ENCODE peak calls at places on chromosome 15, in five cellular contexts. M is body of pancreas, W is dorsolateral prefrontal cortex, S is pancreas, U is transverse colon. H is an unnamed sample.

GRCh38 chr15:72285927-72286516 is 13.7 kb upstream of the PARP6 start:
- DNase-seq in M (peak), W (no peak), S (peak), U (peak), H (peak)

GRCh38 chr15:61118885-61119284 is 110.2 kb downstream of the RORA start:
- DNase-seq in M (no peak), W (no peak), S (no peak), U (no peak), H (no peak)

GRCh38 chr15:99692825-99693224 is 40.4 kb downstream of the LYSMD4 start:
- DNase-seq in M (peak), W (no peak), S (no peak), U (no peak), H (no peak)

GRCh38 chr15:78035319-78035718 is 42.2 kb downstream of the TBC1D2B start:
- DNase-seq in M (peak), W (no peak), S (no peak), U (no peak), H (no peak)

GRCh38 chr15:57619746-57620145 is 28.0 kb downstream of the MYZAP start:
- DNase-seq in M (no peak), W (no peak), S (no peak), U (peak), H (no peak)

GRCh38 chr15:55282284-55282833 is 7.3 kb downstream of the RAB27A start:
- DNase-seq in M (peak), W (no peak), S (no peak), U (no peak), H (no peak)

GRCh38 chr15:99961011-99961441 is 227.8 kb upstream of the LYSMD4 start:
- DNase-seq in M (peak), W (no peak), S (no peak), U (no peak), H (no peak)

GRCh38 chr15:100890059-100890720 is 10.6 kb downstream of the ALDH1A3 start:
- DNase-seq in M (no peak), W (no peak), S (no peak), U (no peak), H (no peak)

GRCh38 chr15:69400850-69401249 is 13.3 kb upstream of the KIF23 start:
- DNase-seq in M (no peak), W (no peak), S (no peak), U (no peak), H (no peak)

GRCh38 chr15:71443538-71443937 is 328.3 kb downstream of the THSD4 start:
- DNase-seq in M (peak), W (peak), S (no peak), U (peak), H (no peak)

GRCh38 chr15:41104234-41104633 is 11.8 kb downstream of the INO80 start:
- DNase-seq in M (no peak), W (no peak), S (no peak), U (no peak), H (no peak)

GRCh38 chr15:83504365-83504764 is 57.2 kb downstream of the SH3GL3 start:
- DNase-seq in M (no peak), W (no peak), S (no peak), U (no peak), H (no peak)

GRCh38 chr15:72285402-72285801 is 13.0 kb upstream of the PARP6 start:
- DNase-seq in M (no peak), W (no peak), S (no peak), U (no peak), H (no peak)

GRCh38 chr15:100349696-100350433 is 8.1 kb upstream of the ADAMTS17 start:
- DNase-seq in M (peak), W (peak), S (peak), U (peak), H (peak)

GRCh38 chr15:96345560-96346389 is 15.3 kb downstream of the NR2F2 start:
- DNase-seq in M (peak), W (peak), S (peak), U (no peak), H (no peak)

GRCh38 chr15:38961886-38962285 is 397.3 kb upstream of the RASGRP1 start:
- DNase-seq in M (no peak), W (no peak), S (no peak), U (no peak), H (no peak)

GRCh38 chr15:79736435-79737000 is 160.3 kb downstream of the MTHFS start:
- DNase-seq in M (no peak), W (no peak), S (no peak), U (no peak), H (no peak)

GRCh38 chr15:80739919-80740318 is 39.3 kb upstream of the CEMIP start:
- DNase-seq in M (no peak), W (no peak), S (no peak), U (no peak), H (no peak)

GRCh38 chr15:77595231-77595630 is 37.5 kb downstream of the LINGO1 start:
- DNase-seq in M (no peak), W (no peak), S (no peak), U (no peak), H (no peak)

GRCh38 chr15:45473068-45473467 is 49.5 kb downstream of the SLC30A4 start:
- DNase-seq in M (no peak), W (no peak), S (no peak), U (no peak), H (no peak)

GRCh38 chr15:52709172-52709979 is 30.2 kb upstream of the ATOSA start:
- DNase-seq in M (peak), W (no peak), S (peak), U (peak), H (no peak)

GRCh38 chr15:70226337-70226980 is 128.7 kb upstream of the TLE3 start:
- DNase-seq in M (no peak), W (no peak), S (no peak), U (no peak), H (no peak)

GRCh38 chr15:64426845-64427465 is 33.4 kb upstream of the ZNF609 start:
- DNase-seq in M (no peak), W (no peak), S (no peak), U (no peak), H (no peak)

GRCh38 chr15:54150255-54150654 is 172.0 kb downstream of the UNC13C start:
- DNase-seq in M (no peak), W (no peak), S (no peak), U (no peak), H (no peak)

GRCh38 chr15:80823120-80823519 is 44.0 kb downstream of the CEMIP start:
- DNase-seq in M (no peak), W (no peak), S (no peak), U (no peak), H (no peak)

GRCh38 chr15:55914446-55914845 is 79.0 kb downstream of the NEDD4 start:
- DNase-seq in M (no peak), W (no peak), S (no peak), U (no peak), H (no peak)

GRCh38 chr15:37083610-37084009 is 16.7 kb downstream of the MEIS2 start:
- DNase-seq in M (no peak), W (no peak), S (no peak), U (no peak), H (no peak)

GRCh38 chr15:63509933-63510547 is 5.6 kb downstream of the USP3 start:
- DNase-seq in M (no peak), W (no peak), S (no peak), U (no peak), H (no peak)

GRCh38 chr15:95857758-95858157 is 472.7 kb upstream of the NR2F2 start:
- DNase-seq in M (no peak), W (no peak), S (no peak), U (no peak), H (no peak)

GRCh38 chr15:68488290-68488689 is 56.3 kb upstream of the ITGA11 start:
- DNase-seq in M (no peak), W (no peak), S (no peak), U (no peak), H (no peak)

DNA sequence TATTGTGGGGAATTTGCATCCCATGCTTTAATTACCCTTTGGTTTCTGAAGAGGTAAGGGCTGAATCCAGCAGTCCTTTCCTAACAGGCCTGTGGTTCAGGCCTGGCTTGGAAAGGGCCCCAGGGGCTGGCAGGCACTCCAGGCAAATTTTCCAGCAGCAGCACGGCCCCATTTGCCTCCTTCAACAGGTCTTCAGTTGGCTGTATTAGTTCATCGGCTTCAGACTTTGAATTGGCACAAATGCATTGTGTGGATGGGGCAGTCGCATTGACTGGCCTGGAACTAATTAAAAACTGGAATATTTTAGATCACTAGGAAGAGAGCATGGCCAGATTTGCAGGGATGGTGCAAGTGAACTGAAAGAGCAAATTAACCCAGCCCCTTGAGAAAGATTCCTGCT is 207.8 kb upstream of the MCTP2 start:
- DNase-seq in M (no peak), W (no peak), S (no peak), U (no peak), H (no peak)
- H3K4me3 ChIP-seq in M (no peak), W (no peak), S (no peak), U (no peak), H (no peak)

GRCh38 chr15:92076536-92076935 is 223.0 kb downstream of the SLCO3A1 start:
- DNase-seq in M (no peak), W (no peak), S (no peak), U (no peak), H (no peak)
- TF ChIP-seq CTCF in M (no peak), W (no peak), S (no peak), U (no peak), H (no peak)

GRCh38 chr15:51621917-51622268 is 678 bp downstream of the DMXL2 start:
- DNase-seq in M (peak), W (peak), S (peak), U (peak), H (no peak)

GRCh38 chr15:51621155-51621554 is 1.4 kb downstream of the DMXL2 start:
- DNase-seq in M (no peak), W (no peak), S (no peak), U (no peak), H (no peak)

GRCh38 chr15:51623386-51623938 is 891 bp upstream of the DMXL2 start:
- DNase-seq in M (no peak), W (no peak), S (no peak), U (peak), H (no peak)

GRCh38 chr15:51624022-51624421 is 1.5 kb upstream of the DMXL2 start:
- DNase-seq in M (no peak), W (no peak), S (no peak), U (no peak), H (no peak)

GRCh38 chr15:51622269-51623180 is at the start of gene DMXL2:
- DNase-seq in M (peak), W (peak), S (peak), U (peak), H (peak)
- H3K4me3 ChIP-seq in M (peak), W (peak), S (peak), U (peak), H (peak)

DNA sequence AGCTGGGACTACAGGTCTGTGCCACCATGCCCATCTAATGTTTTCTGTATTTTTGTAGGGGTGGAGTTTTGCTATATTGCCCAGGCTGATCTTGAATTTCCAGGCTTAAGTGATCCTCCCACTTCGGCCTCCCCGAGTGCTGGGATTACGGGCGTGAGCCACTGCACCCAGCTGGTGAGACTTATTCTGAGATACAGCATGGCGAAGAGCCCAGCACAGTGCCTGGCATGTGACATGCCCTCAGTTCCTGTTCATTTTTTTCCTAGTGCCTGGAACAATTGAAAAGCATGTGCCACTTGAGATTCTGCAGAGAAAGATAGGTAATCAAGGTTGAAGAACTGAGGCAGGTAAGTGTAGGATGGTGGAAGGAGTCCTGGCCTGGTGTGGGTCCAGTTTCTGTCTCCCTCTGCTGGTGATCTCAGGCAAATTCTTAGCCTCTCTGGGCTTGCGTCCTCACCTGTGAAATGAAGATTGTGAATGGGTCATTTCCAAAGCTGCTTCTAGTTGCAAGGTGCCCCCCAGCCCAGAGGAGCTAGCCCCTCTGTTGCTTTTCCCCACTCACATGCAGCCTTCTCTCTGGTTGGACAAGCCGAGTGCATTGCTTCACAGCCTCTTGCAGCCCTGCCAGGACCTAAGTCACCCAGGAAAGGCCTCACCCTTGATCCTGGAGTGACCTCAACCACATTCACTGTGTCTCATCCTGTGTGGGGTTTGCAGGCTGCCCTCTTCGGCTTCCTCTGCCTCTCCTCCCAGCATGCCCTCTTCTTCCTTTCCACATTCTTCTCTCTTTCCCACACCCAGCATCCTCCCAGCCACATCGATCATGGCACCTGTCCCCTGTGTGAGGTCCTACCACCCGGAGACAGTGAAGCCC is 4.3 kb upstream of the RHCG start:
- DNase-seq in M (no peak), W (no peak), S (no peak), U (no peak), H (no peak)
- TF ChIP-seq CTCF in M (no peak), W (no peak), S (no peak), U (no peak), H (no peak)

DNA sequence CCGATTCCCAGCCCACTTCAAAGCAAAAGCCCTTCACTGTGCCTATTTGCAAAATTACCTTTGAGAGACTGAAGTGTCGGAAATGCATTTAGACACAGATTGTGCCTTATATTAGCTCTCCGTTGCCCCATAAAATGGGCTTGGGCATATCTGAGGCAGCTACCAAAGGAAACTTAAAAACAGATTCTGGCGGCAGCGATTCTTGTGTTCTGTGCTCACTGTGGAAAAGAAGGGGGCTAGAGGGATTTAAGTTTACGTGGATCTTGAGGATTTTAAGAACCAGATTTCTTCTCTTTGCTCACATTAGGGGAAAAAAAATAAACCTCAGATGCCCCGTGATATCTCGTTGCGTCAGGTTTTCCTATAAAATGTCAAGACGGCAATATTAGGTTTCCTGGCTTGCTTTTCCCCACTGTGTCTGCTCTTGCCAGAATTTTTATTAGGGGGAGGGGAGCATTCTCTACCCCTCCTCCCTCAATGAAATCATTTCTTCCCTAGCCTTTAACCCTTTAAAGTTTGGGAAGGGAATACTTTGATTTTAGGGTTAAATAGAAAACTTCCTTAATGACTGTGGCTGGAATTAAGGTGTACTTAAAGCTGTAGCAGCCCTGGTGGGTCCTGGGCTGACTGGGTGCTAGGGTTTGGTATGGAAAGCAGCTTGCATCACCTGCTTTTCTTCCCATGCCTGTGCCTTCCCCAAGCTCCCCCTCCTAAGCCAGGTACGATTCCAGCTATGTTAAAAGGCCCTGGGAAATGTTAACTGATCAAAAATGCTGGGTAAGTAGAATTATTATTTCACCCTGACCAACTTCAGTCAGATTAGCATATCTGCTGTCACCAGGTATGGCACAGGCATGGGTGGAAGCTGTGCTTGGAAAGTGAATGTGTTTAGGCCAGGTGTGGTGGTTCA is 73.8 kb downstream of the SMAD3 start:
- DNase-seq in M (peak), W (no peak), S (no peak), U (no peak), H (no peak)
- H3K4me3 ChIP-seq in M (no peak), W (no peak), S (no peak), U (no peak), H (no peak)